ENCODE peak calls at places on chromosomes 6 and 20, in eight cellular contexts. N is CD8-positive, alpha-beta T cell; J is transverse colon; D is thyroid gland; B is heart right ventricle; W is uterus; E is hepatocyte; X is cardiac muscle cell. I is an unnamed sample. For H3K4me1, the result is how much of the 10 kb centered on the place peaks cover.

GRCh38 chr20:43022081-43022480 is 167.6 kb downstream of the PTPRT start:
- DNase-seq in N (no peak), J (no peak), D (no peak), B (no peak), W (no peak), E (no peak), X (no peak), I (no peak)

GRCh38 chr6:13488015-13488895 is 855 bp upstream of the GFOD1 start:
- DNase-seq in N (no peak), J (peak), D (peak), B (peak), W (peak), E (peak), X (peak), I (peak)

GRCh38 chr6:132910759-132911158 is 96.4 kb downstream of the RPS12 start:
- DNase-seq in N (no peak), J (no peak), D (no peak), B (no peak), W (no peak), E (no peak), X (no peak), I (no peak)

GRCh38 chr6:118719351-118720124 is 68.1 kb upstream of the CEP85L start:
- DNase-seq in N (peak), J (no peak), D (no peak), B (no peak), W (no peak), E (no peak), X (no peak), I (no peak)

GRCh38 chr6:109230444-109230843 is 135.1 kb downstream of the CEP57L1 start:
- DNase-seq in N (no peak), J (peak), D (no peak), B (no peak), W (no peak), E (peak), X (no peak), I (no peak)

GRCh38 chr20:35756404-35756803 is 14.3 kb upstream of the RBM39 start:
- DNase-seq in N (no peak), J (no peak), D (no peak), B (no peak), W (no peak), E (no peak), X (no peak), I (no peak)

GRCh38 chr20:10644458-10645204 is 29.2 kb downstream of the JAG1 start:
- DNase-seq in N (no peak), J (no peak), D (no peak), B (no peak), W (peak), E (no peak), X (no peak), I (no peak)

GRCh38 chr20:1871807-1872455 is 23.3 kb upstream of the SIRPA start:
- DNase-seq in N (no peak), J (no peak), D (no peak), B (no peak), W (no peak), E (no peak), X (no peak), I (no peak)

GRCh38 chr20:52060794-52061714 is 130.5 kb downstream of the ZFP64 start:
- DNase-seq in N (no peak), J (no peak), D (peak), B (no peak), W (no peak), E (peak), X (peak), I (no peak)

GRCh38 chr20:63135411-63135810 is 80.5 kb downstream of the YTHDF1 start:
- DNase-seq in N (no peak), J (no peak), D (no peak), B (no peak), W (no peak), E (no peak), X (no peak), I (peak)

GRCh38 chr6:167474171-167474570 is 149.3 kb downstream of the TTLL2 start:
- DNase-seq in N (no peak), J (no peak), D (no peak), B (no peak), W (no peak), E (no peak), X (no peak), I (no peak)

GRCh38 chr20:8043687-8044278 is 24.2 kb upstream of the TMX4 start:
- DNase-seq in N (no peak), J (no peak), D (no peak), B (peak), W (no peak), E (peak), X (peak), I (no peak)

GRCh38 chr6:7161253-7161623 is 53.5 kb downstream of the RREB1 start:
- DNase-seq in N (no peak), J (no peak), D (no peak), B (no peak), W (no peak), E (no peak), X (no peak), I (no peak)

GRCh38 chr20:47524385-47524784 is 22.7 kb downstream of the NCOA3 start:
- DNase-seq in N (no peak), J (no peak), D (no peak), B (no peak), W (no peak), E (no peak), X (no peak), I (no peak)

GRCh38 chr6:5592911-5593519 is 331.7 kb downstream of the FARS2 start:
- DNase-seq in N (no peak), J (no peak), D (no peak), B (no peak), W (no peak), E (no peak), X (no peak), I (no peak)

GRCh38 chr6:106309766-106310373 is 15.7 kb downstream of the ATG5 start:
- DNase-seq in N (no peak), J (no peak), D (no peak), B (no peak), W (no peak), E (no peak), X (peak), I (no peak)

GRCh38 chr6:160269771-160270170 is 11.2 kb upstream of the SLC22A2 start:
- DNase-seq in N (no peak), J (no peak), D (no peak), B (no peak), W (no peak), E (no peak), X (no peak), I (no peak)

GRCh38 chr6:159094444-159095252 is 49.9 kb upstream of the TAGAP start:
- DNase-seq in N (peak), J (peak), D (no peak), B (no peak), W (no peak), E (no peak), X (no peak), I (no peak)

GRCh38 chr20:62087227-62087626 is 21.5 kb upstream of the TAF4 start:
- DNase-seq in N (no peak), J (no peak), D (no peak), B (no peak), W (no peak), E (no peak), X (no peak), I (no peak)
- H3K27ac ChIP-seq in N (no peak), J (no peak), D (no peak), B (no peak), W (no peak), E (no peak), X (no peak), I (no peak)

GRCh38 chr6:112033824-112034223 is 20.1 kb upstream of the CCN6 start:
- DNase-seq in N (no peak), J (no peak), D (no peak), B (no peak), W (no peak), E (no peak), X (no peak), I (no peak)
- H3K4me1 ChIP-seq in N (half or more), J (under half), D (under half), B (under half), W (under half), E (under half), X (under half), I (under half)

GRCh38 chr20:60022849-60023248 is 64.6 kb downstream of the CDH26 start:
- DNase-seq in N (no peak), J (no peak), D (no peak), B (no peak), W (no peak), E (no peak), X (no peak), I (no peak)

GRCh38 chr20:60020251-60020650 is 62.0 kb downstream of the CDH26 start:
- DNase-seq in N (no peak), J (no peak), D (no peak), B (no peak), W (no peak), E (no peak), X (no peak), I (no peak)

GRCh38 chr20:60024245-60024644 is 66.0 kb downstream of the CDH26 start:
- DNase-seq in N (no peak), J (no peak), D (no peak), B (no peak), W (no peak), E (no peak), X (no peak), I (no peak)

GRCh38 chr20:60026010-60026409 is 67.8 kb downstream of the CDH26 start:
- DNase-seq in N (no peak), J (no peak), D (no peak), B (no peak), W (no peak), E (no peak), X (no peak), I (no peak)

GRCh38 chr20:60024801-60025200 is 66.6 kb downstream of the CDH26 start:
- DNase-seq in N (no peak), J (no peak), D (no peak), B (no peak), W (no peak), E (no peak), X (no peak), I (no peak)
- TF ChIP-seq CTCF in N (no peak), J (no peak), D (no peak), B (no peak), W (no peak), E (no peak), X (no peak), I (no peak)

DNA sequence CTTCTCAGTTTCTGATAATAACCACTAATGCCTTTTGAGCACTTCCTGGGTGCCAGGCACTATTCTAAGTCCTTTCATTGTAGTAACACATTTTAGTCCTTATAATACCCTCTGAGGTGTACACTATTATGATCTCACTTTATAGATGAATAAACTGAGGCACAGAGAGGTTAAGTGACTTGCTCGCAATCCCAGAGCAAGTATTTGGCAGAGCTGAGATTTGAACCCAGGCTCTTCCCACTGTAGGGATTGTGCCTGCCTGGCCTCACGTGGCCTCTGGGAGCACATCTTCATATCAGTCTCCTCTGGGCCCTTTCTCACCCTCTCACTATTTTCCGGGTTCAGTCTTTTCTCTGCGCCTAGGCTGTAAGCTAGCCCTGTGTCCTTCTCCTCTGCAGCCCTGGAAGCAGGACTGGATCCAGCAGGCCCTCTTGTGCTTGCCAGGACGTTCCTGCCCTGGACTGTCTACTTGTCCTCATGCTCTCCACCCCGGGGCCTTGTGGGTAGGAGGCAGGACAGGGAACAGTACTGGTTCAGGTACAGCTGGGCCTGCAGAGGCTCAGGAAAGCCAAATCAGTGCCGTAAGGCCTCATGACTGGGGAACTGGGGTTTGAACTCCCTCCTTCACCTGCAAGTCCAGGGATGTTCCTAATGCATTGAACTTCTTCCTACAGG is 139.6 kb downstream of the VEGFA start:
- DNase-seq in N (no peak), J (no peak), D (peak), B (peak), W (no peak), E (no peak), X (no peak), I (peak)
- H3K27ac ChIP-seq in N (no peak), J (no peak), D (no peak), B (no peak), W (no peak), E (no peak), X (no peak), I (peak)

DNA sequence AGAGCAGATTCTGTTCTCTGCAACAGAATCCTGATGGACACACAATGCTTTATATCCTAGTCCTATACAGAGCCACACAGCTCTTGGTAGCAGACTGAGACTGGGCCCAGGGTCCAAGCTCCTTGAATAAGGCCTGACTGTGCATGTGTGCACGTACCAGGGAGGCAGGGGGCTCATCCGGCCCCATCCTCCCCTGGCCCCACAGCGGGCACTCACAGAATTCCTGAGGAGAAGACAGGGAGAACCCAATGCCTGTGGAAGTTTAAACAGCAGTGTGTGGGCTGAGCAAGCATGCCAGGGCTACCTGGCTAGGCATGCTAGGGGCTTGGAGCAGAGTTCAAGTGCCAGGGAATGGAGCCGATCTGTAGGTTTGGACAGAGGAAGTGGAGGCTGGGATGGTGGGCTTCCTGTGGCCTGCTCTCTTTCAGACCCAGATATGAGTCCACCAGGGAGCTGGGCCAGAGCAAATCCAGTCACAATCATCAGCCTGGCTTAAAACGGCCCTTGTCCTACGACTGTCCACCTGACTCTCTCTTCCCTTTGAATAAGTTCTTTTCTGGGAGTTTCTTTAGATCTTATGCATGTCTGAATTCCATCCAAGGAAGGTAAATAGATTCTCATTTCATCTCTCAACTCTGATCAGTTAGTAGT is 74.0 kb downstream of the MRPL14 start:
- DNase-seq in N (no peak), J (no peak), D (no peak), B (no peak), W (no peak), E (no peak), X (no peak), I (peak)
- H3K4me1 ChIP-seq in N (under half), J (under half), D (under half), B (half or more), W (under half), E (under half), X (under half), I (under half)

GRCh38 chr6:30071858-30072257 is 3.7 kb downstream of the RNF39 start:
- DNase-seq in N (no peak), J (no peak), D (no peak), B (no peak), W (no peak), E (no peak), X (no peak), I (no peak)

GRCh38 chr6:30067460-30068139 is 602 bp downstream of the PPP1R11 start:
- DNase-seq in N (no peak), J (no peak), D (no peak), B (no peak), W (no peak), E (peak), X (no peak), I (no peak)

GRCh38 chr6:30074331-30075093 is 1.1 kb downstream of the RNF39 start:
- DNase-seq in N (no peak), J (no peak), D (no peak), B (no peak), W (no peak), E (peak), X (no peak), I (no peak)

GRCh38 chr6:30073489-30074240 is 1.9 kb downstream of the RNF39 start:
- DNase-seq in N (no peak), J (no peak), D (no peak), B (no peak), W (no peak), E (peak), X (no peak), I (no peak)

DNA sequence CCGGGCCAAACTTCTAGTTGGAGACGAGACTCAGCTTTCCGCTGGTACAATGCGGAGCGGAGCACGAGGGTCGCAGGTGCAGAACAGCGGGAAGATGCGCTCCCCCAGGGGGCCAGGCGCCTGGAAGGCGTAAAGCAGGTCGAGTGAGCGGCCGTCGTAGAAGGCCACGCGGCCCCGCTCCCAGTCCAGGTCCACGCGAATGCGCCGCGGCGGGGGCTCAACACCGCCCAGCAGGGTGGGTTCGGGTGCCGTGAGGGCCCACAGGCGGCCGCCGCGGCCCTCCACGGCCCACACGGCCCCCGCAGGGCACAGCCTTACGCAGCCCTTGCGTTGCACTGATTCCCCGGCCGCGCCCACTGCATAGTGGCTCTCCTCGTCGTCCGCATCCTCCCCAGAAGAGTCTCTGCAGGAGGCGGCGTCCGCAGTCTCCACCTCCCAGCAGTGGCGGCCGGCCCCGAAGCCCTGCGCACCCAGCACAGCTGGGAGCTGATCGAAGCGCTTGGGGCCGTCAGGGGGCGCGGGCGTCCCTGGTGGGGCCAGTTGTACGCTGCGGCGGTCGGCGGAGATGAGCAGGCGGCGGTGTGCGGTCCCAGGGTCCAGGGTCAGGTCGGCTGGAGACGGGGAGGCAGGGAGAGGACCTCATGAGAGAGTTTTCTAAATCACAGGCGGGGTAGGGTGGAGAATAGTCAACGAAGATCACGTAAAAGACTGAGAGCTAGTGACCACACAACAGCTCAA is 4.3 kb downstream of the PPP1R11 start:
- DNase-seq in N (no peak), J (no peak), D (peak), B (no peak), W (no peak), E (peak), X (peak), I (no peak)
- TF ChIP-seq CTCF in N (no peak), J (no peak), D (no peak), B (no peak), W (no peak), E (no peak), X (peak), I (no peak)

GRCh38 chr20:49809803-49810359 is 2.7 kb upstream of the SLC9A8 start:
- DNase-seq in N (no peak), J (no peak), D (no peak), B (no peak), W (no peak), E (no peak), X (no peak), I (no peak)
- H3K27ac ChIP-seq in N (no peak), J (no peak), D (no peak), B (no peak), W (no peak), E (no peak), X (no peak), I (no peak)

GRCh38 chr20:37354210-37355195 is 8.6 kb downstream of the SRC start:
- DNase-seq in N (no peak), J (peak), D (no peak), B (no peak), W (no peak), E (no peak), X (no peak), I (no peak)
- H3K4me1 ChIP-seq in N (under half), J (under half), D (under half), B (under half), W (under half), E (under half), X (under half), I (under half)

GRCh38 chr6:32132110-32132509 is 2.0 kb upstream of the FKBPL start:
- DNase-seq in N (no peak), J (no peak), D (no peak), B (no peak), W (no peak), E (no peak), X (no peak), I (no peak)
- TF ChIP-seq CTCF in N (no peak), J (no peak), D (no peak), B (no peak), W (no peak), E (no peak), X (no peak), I (no peak)